ENCODE peak calls at places on chromosomes 4 and X, in ten cellular contexts. M, B, R, V, H, U, P, I, E and L are unnamed samples.

GRCh38 chr4:86482851-86483490 is 111.1 kb upstream of the PTPN13 start:
- DNase-seq in E (no peak), M (no peak), B (no peak), I (no peak), H (peak), V (no peak), U (no peak), P (no peak), R (no peak), L (no peak)

GRCh38 chr4:21452931-21453330 is 495.6 kb downstream of the KCNIP4 start:
- DNase-seq in R (no peak), P (peak), V (no peak), H (no peak), B (no peak), I (no peak), M (no peak), E (no peak), U (no peak), L (no peak)

GRCh38 chr4:168496834-168497233 is at the start of gene PALLD:
- DNase-seq in M (no peak), I (peak), V (peak), B (no peak), U (peak), H (peak), E (no peak), P (no peak), R (no peak), L (no peak)

GRCh38 chrX:19121466-19121865 is 802 bp downstream of the ADGRG2 start:
- DNase-seq in E (no peak), R (no peak), B (no peak), M (no peak), I (no peak), U (no peak), P (no peak), V (no peak), H (no peak), L (no peak)

GRCh38 chr4:498328-498919 is 532 bp downstream of the ZNF721 start:
- DNase-seq in P (no peak), U (no peak), H (no peak), M (no peak), B (no peak), I (no peak), V (no peak), R (no peak), E (no peak), L (no peak)

GRCh38 chr4:94175553-94176260 is 32.0 kb upstream of the SMARCAD1 start:
- DNase-seq in U (no peak), I (no peak), B (no peak), H (peak), R (no peak), M (no peak), E (no peak), P (no peak), V (no peak), L (no peak)

GRCh38 chrX:15956684-15957083 is 102.1 kb upstream of the AP1S2 start:
- DNase-seq in U (peak), E (no peak), V (no peak), M (no peak), H (no peak), B (no peak), I (no peak), P (peak), R (no peak), L (no peak)

GRCh38 chr4:53100801-53101581 is 238.9 kb downstream of the RASL11B start:
- DNase-seq in R (no peak), U (no peak), B (no peak), M (no peak), I (no peak), P (peak), V (peak), H (no peak), E (no peak), L (no peak)

GRCh38 chr4:106062452-106062875 is 167.2 kb downstream of the NPNT start:
- DNase-seq in E (no peak), R (no peak), H (no peak), U (no peak), P (peak), I (no peak), V (peak), B (no peak), M (no peak), L (no peak)

GRCh38 chr4:168784786-168785461 is 225.1 kb downstream of the CBR4 start:
- DNase-seq in P (peak), B (no peak), M (no peak), I (no peak), H (no peak), V (no peak), R (no peak), U (no peak), E (no peak), L (no peak)

DNA sequence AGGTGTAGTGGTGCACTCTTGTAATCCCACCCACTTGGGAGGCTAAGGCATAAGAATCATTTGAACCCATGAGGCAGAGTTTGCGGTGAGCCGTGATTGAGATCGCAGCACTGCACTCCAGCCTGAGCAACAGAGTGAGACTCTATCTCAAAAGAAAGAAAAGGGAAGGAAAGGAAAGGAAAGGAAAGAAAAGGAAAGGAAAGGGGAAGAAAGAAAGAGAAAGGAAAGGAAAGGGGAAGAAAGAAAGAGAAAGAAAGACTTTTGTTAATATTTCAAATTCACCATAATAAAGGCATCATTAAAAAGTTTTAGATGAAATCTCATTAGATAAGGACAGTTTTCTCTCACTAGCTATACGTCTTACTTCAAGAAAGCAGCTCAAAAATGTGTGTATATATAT is 660.5 kb upstream of the ATOH1 start:
- DNase-seq in I (no peak), R (no peak), U (no peak), E (no peak), B (no peak), H (no peak), M (no peak), P (no peak), V (no peak), L (no peak)
- TF ChIP-seq CTCF in I (no peak), R (no peak), U (no peak), E (no peak), B (no peak), H (no peak), M (no peak), P (no peak), V (no peak), L (no peak)

DNA sequence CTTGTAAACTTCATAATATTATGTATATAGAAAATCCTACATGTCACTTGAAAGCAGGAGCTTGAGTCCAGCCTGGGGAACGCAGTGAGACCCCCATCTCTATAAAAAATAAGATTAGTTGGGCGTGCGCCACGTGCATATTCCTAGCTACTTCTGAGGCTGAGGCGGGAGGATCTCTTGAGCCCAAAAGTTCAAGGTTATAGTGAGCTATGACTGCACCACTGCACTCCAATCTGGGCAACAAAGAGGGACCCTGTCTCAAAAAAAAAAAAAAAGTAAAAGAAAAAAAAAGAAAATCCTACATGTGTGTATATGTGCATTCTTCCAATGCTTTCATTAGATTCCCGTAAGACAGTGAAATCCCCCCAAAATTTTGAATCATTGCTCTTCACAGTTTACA is 1.7 kb downstream of the SEC31A start:
- DNase-seq in E (no peak), R (no peak), B (no peak), V (no peak), U (peak), I (no peak), M (no peak), P (no peak), H (no peak), L (no peak)
- H3K4me3 ChIP-seq in E (peak), R (no peak), B (no peak), V (peak), U (peak), I (peak), M (peak), P (peak), H (peak), L (peak)

GRCh38 chr4:5404073-5404472 is 304.3 kb downstream of the EVC2 start:
- DNase-seq in V (no peak), P (no peak), M (no peak), E (no peak), R (no peak), I (no peak), U (no peak), H (no peak), B (no peak), L (no peak)

GRCh38 chr4:5395781-5396180 is 312.6 kb downstream of the EVC2 start:
- DNase-seq in R (no peak), H (no peak), E (no peak), I (no peak), M (no peak), U (no peak), V (no peak), P (no peak), B (no peak), L (no peak)

GRCh38 chr4:5398056-5398455 is 310.3 kb downstream of the EVC2 start:
- DNase-seq in E (no peak), B (no peak), P (no peak), I (no peak), R (no peak), H (no peak), U (no peak), M (no peak), V (no peak), L (no peak)

DNA sequence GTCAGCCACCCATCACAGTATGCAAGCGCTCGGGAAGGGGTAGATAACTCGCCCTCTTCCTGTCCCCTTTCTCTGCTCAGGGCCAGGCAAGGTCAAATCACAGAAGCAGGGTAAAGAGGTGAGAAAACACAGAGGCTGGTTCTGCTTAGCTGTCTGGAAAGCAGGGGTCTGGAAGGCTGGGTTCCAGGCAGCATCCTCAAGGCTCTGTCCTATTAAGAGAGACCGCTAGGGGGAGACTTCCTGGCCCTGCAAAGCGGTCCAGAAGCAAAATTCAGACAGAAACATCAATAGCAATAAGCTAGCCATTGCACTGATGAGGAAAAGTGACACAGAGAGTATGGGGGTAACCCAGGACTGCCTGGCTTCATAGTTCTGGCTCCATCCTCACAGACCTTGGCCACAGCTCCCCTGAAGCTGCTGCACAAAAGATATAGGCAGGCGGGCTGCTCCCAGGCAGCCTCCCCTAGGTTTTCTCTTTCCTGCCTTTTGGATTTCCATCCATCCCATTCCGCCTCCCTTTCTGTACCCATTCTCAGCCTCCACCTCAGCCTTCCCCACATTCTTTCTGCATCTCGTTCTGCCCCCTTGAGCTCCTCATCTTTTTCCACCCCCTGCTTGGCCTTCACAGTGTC is 308.5 kb downstream of the EVC2 start:
- DNase-seq in R (no peak), I (no peak), P (peak), U (peak), B (no peak), H (peak), V (no peak), E (no peak), M (peak), L (no peak)
- TF ChIP-seq CTCF in R (no peak), I (peak), P (peak), U (peak), B (no peak), H (peak), V (peak), E (peak), M (peak), L (peak)

GRCh38 chrX:154360155-154360713 is 14.2 kb downstream of the FLNA start:
- DNase-seq in I (no peak), H (no peak), U (no peak), M (no peak), R (no peak), E (no peak), B (no peak), V (no peak), P (no peak), L (no peak)
- H3K4me3 ChIP-seq in I (no peak), H (no peak), U (no peak), M (no peak), R (no peak), E (no peak), B (no peak), V (no peak), P (no peak), L (no peak)

GRCh38 chr4:182593413-182593812 is 323.8 kb downstream of the DCTD start:
- DNase-seq in P (no peak), I (no peak), R (no peak), U (no peak), B (no peak), V (no peak), M (no peak), E (no peak), H (no peak), L (no peak)

GRCh38 chr4:182589100-182589499 is 328.1 kb downstream of the DCTD start:
- DNase-seq in B (no peak), P (no peak), R (no peak), M (no peak), E (no peak), V (no peak), U (no peak), I (no peak), H (no peak), L (no peak)

DNA sequence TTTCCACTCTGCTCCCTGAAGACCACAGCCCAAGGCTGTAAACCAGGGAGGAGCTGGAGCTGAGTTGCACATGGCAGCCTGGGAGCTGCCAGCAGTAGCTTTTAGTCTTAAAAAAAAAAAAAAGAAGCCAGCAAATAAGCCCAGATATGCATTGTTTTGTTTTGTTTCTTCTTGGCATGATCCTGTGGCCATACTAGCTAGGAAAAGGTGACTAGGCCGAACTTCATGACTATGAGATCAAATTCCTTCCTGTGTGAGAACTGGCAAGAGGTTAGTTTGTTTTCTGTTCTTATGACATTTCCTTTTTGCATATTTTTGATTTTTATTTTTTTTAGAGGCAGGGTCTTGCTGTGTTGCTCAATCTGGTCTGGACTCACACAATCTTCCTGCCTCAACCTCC is 323.3 kb downstream of the DCTD start:
- DNase-seq in I (no peak), M (no peak), V (no peak), H (no peak), E (no peak), P (no peak), B (no peak), U (no peak), R (no peak), L (no peak)
- TF ChIP-seq CTCF in I (no peak), M (no peak), V (no peak), H (no peak), E (no peak), P (no peak), B (no peak), U (no peak), R (no peak), L (no peak)